ENCODE peak calls at places on chromosomes 6 and 20, in eight cellular contexts. T is stomach, L is transverse colon, M is ovary, W is sigmoid colon, O is A549, Q is H1, D is K562. R is an unnamed sample. For H3K4me1, the result is how much of the 10 kb centered on the place peaks cover.

GRCh38 chr6:114747995-114748625 is 405.3 kb upstream of the HS3ST5 start:
- DNase-seq in T (peak), L (no peak), M (no peak), W (no peak), O (peak), Q (no peak), D (peak), R (no peak)

GRCh38 chr6:38583523-38583922 is 56.2 kb downstream of the BTBD9 start:
- DNase-seq in T (no peak), L (no peak), M (no peak), W (no peak), O (no peak), Q (no peak), D (no peak), R (no peak)

GRCh38 chr6:119110601-119111548 is 32.4 kb upstream of the FAM184A start:
- DNase-seq in T (no peak), L (peak), M (peak), W (no peak), O (peak), Q (no peak), D (peak), R (peak)

GRCh38 chr6:8749449-8749848 is 314.1 kb upstream of the SLC35B3 start:
- DNase-seq in T (no peak), L (no peak), M (no peak), W (no peak), O (no peak), Q (no peak), D (no peak), R (no peak)

GRCh38 chr6:81753709-81754678 is 1.5 kb upstream of the TENT5A start:
- DNase-seq in T (peak), L (peak), M (peak), W (peak), O (peak), Q (no peak), D (peak), R (peak)

GRCh38 chr20:25318471-25319240 is 70.8 kb downstream of the PYGB start:
- DNase-seq in T (peak), L (no peak), M (peak), W (peak), O (no peak), Q (no peak), D (no peak), R (no peak)

GRCh38 chr6:134719850-134720249 is 230.1 kb downstream of the ALDH8A1 start:
- DNase-seq in T (no peak), L (no peak), M (no peak), W (no peak), O (no peak), Q (no peak), D (no peak), R (no peak)

GRCh38 chr6:5499644-5500306 is 238.5 kb downstream of the FARS2 start:
- DNase-seq in T (no peak), L (no peak), M (no peak), W (no peak), O (no peak), Q (no peak), D (no peak), R (no peak)

GRCh38 chr6:14326774-14327173 is 209.2 kb downstream of the CD83 start:
- DNase-seq in T (no peak), L (no peak), M (no peak), W (no peak), O (no peak), Q (no peak), D (no peak), R (no peak)

GRCh38 chr6:33323623-33323948 is 6.0 kb upstream of the ZBTB22 start:
- DNase-seq in T (no peak), L (no peak), M (no peak), W (no peak), O (no peak), Q (no peak), D (no peak), R (no peak)
- TF ChIP-seq EP300 in T (no peak), L (no peak), M (no peak), W (no peak), O (no peak), Q (no peak), D (no peak), R (no peak)

GRCh38 chr6:11009353-11009752 is 34.8 kb downstream of the ELOVL2 start:
- DNase-seq in T (no peak), L (no peak), M (no peak), W (no peak), O (peak), Q (no peak), D (no peak), R (no peak)
- H3K4me1 ChIP-seq in T (under half), L (under half), M (under half), W (under half), O (half or more), Q (under half), D (under half), R (under half)

DNA sequence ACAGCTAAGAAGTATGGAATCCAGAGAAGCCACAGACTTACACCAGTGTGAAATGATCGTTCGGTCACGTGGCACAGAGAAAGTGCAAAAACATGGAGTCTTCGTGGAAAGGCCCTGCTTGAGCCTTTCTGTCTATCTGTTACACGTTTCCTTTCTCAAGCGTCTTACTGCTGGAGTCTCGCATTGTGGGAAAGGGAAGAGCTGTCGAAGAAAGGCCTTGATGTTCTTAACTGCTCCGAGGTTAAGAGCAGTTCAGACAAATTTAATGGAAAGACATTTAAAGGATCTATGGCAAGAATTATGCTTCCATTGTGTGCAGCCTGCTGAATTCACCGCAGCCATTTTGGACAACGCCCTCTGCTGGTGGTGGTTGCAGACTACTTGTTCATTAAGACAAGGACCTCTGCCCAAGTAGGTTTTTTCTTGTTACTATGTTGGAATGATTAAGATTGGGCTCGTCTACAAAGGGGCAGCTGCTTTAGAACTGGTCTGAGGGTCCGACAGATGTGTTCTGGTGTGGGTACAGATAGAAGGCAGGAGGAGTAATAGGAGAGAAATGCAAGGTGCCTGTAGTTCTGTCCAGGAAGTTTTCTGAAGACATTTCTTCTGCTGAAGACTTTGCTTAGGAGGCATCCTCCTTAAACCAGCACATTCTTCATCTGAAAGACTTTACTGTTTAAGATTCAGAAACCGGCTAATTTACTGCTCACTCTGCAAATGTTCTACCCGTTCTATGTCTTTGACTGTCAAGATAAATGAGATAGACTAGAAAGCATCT is 24.7 kb upstream of the CCN6 start:
- DNase-seq in T (peak), L (peak), M (peak), W (no peak), O (peak), Q (peak), D (peak), R (peak)
- H3K27ac ChIP-seq in T (no peak), L (peak), M (no peak), W (no peak), O (no peak), Q (no peak), D (no peak), R (no peak)

DNA sequence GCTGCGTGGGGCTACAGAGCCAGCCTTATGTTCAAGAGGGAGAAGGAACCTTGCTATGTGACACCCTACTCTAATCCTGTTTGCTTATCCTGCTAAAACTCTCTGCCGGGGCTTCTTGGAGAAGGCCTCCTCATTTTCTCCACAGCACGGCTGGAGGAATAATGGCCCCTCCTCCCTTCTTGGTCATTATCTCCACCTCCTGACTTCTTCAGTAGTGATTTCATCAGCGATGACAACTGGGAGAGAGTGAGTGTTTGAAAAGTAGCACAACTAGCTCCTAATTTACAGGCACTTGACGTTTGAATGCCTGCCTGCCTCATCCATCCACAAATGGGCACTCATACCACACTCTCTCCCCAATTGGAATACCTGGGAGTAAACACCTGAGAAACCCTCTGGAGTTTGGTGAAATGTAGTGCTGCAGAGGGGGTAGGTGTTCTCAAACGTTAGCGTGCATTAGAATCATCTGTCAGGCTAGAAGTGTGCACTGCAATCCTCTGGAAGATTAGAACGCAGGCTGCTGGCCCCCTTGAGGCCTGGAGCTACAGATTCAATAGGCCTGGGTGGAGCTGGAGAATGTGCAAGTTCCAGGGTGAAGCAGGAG is 148.5 kb downstream of the FOXC1 start:
- DNase-seq in T (no peak), L (no peak), M (no peak), W (no peak), O (no peak), Q (no peak), D (no peak), R (no peak)
- TF ChIP-seq EP300 in T (no peak), L (no peak), M (no peak), W (no peak), O (no peak), Q (no peak), D (no peak), R (no peak)

GRCh38 chr6:21744321-21744720 is 150.8 kb downstream of the SOX4 start:
- DNase-seq in T (no peak), L (no peak), M (no peak), W (no peak), O (no peak), Q (no peak), D (no peak), R (no peak)

GRCh38 chr6:21742238-21742660 is 148.7 kb downstream of the SOX4 start:
- DNase-seq in T (no peak), L (no peak), M (no peak), W (no peak), O (peak), Q (no peak), D (no peak), R (no peak)

GRCh38 chr6:21747441-21747840 is 153.9 kb downstream of the SOX4 start:
- DNase-seq in T (no peak), L (no peak), M (no peak), W (no peak), O (no peak), Q (no peak), D (no peak), R (no peak)

GRCh38 chr6:21748343-21749063 is 155.0 kb downstream of the SOX4 start:
- DNase-seq in T (no peak), L (no peak), M (no peak), W (no peak), O (no peak), Q (no peak), D (no peak), R (no peak)

DNA sequence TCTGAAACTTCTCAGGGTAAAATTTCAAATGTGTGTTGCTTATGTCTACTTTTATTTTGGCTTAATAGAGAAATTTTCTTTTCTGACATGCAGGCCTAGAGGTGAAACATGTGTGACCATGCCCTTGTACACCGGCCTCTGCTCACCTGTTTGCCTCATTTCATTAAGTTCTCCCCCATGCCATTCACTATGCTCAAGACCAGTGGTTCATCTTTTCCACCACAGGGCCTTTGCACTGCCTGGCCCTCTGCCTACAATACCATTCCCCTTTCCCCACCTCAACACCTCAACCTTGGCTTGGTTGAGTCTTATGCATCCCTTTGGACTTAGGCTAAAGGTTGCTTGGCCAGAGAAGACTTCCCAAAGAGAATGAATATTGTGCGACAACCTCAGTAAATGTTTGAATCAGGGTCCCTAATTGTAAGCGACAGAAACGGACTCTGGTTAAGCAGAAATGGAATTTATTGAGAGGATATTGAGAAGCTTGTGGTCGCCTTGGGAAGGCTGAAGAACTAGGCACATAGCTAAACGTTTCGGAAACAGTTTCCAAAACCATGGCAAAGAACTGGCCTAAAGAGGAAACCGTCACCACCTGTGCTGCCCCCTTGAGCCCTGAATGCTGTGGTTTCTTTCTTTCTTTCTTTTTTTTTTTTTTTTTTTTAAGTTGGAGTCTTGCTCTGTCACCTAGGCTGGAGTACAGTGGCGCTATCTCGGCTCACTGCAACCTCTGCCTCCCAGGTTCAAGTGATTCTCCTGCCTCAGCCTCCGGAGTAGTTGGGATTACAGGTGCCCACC is 152.2 kb downstream of the SOX4 start:
- DNase-seq in T (no peak), L (no peak), M (no peak), W (no peak), O (no peak), Q (no peak), D (no peak), R (no peak)
- H3K4me1 ChIP-seq in T (under half), L (under half), M (under half), W (half or more), O (under half), Q (under half), D (under half), R (under half)

GRCh38 chr6:42400886-42401604 is 50.7 kb downstream of the TRERF1 start:
- DNase-seq in T (no peak), L (no peak), M (no peak), W (no peak), O (no peak), Q (no peak), D (no peak), R (no peak)

GRCh38 chr6:42401605-42401935 is 50.2 kb downstream of the TRERF1 start:
- DNase-seq in T (no peak), L (peak), M (no peak), W (no peak), O (no peak), Q (no peak), D (no peak), R (no peak)

GRCh38 chr6:42403415-42403814 is 48.3 kb downstream of the TRERF1 start:
- DNase-seq in T (no peak), L (peak), M (no peak), W (no peak), O (no peak), Q (no peak), D (no peak), R (no peak)

GRCh38 chr6:42403831-42404230 is 47.9 kb downstream of the TRERF1 start:
- DNase-seq in T (no peak), L (no peak), M (no peak), W (no peak), O (no peak), Q (no peak), D (no peak), R (peak)

DNA sequence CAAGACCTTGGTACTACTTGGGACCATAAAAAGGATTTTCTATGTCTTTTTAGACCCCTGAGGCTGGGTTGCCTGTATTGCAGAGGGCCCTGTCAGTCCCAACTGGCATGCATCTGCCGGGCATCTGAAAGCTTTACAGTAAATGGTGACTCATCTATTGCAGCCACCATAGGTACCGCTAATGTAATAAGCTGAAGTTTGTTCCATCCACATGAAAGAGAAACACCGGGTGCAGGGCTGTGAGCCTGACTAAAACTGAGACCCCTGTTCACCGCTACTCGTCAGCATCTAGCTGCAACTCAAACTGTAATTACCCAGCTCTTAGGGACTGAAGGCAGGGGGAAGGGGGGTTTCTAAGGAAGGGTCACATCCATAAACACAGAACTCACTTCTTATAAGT is 49.5 kb downstream of the TRERF1 start:
- DNase-seq in T (no peak), L (no peak), M (no peak), W (no peak), O (no peak), Q (no peak), D (no peak), R (no peak)
- H3K27ac ChIP-seq in T (no peak), L (no peak), M (no peak), W (no peak), O (peak), Q (no peak), D (no peak), R (no peak)

GRCh38 chr20:14937021-14937420 is 599.6 kb upstream of the FLRT3 start:
- DNase-seq in T (no peak), L (no peak), M (no peak), W (no peak), O (no peak), Q (no peak), D (no peak), R (no peak)
- TF ChIP-seq EP300 in T (no peak), L (no peak), M (no peak), W (no peak), O (no peak), Q (no peak), D (no peak), R (no peak)

GRCh38 chr20:62554214-62554897 is 78.6 kb upstream of the GATA5 start:
- DNase-seq in T (no peak), L (no peak), M (no peak), W (no peak), O (no peak), Q (no peak), D (no peak), R (no peak)
- H3K4me1 ChIP-seq in T (under half), L (under half), M (under half), W (half or more), O (under half), Q (under half), D (under half), R (under half)

DNA sequence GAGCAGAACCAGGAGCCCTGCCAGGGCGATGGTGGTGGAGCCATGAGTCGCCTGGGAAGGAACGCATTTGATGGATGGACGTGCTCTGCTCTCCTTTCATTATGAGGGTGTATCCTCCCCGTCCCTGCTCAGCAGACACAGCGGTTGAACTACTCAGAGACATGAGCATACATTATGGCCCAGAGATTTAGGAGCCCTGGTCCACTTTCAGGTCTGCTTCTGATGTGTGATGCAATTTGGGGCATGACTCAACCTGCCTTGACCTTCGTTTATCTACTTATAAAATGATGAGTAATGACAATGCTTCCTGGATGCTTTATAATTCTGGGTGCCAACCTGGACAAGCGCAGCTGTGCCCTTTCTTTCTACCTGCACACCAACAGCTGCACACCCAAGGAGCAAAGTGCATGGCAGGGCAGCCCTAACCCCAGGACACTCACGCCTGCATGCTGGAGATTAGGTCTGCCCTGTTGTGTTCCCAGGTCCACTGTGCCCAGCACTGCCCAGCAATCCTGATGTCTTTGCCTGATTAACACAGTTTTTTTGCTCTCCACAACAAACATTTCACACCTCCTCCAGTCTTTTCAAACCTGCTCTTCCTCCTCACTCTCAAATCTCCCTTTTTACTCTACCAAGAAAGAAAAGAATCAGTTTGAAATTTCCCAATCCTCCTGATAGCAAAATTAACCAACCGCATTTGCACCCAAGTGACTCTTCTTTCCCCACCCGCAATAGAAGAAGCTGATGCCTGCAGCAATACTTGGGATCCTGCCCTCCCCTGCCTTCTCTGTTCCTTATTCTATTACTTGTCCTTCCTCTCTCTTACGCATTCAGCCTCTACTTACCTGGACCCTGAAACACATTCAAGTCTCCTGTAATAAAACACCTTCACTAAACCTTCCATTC is 81.2 kb downstream of the EZR start:
- DNase-seq in T (no peak), L (peak), M (no peak), W (no peak), O (peak), Q (no peak), D (no peak), R (no peak)
- H3K27ac ChIP-seq in T (no peak), L (peak), M (no peak), W (no peak), O (peak), Q (no peak), D (no peak), R (no peak)